ENCODE peak calls at places on chromosomes 3 and 15, in ten cellular contexts. One of them, this sample, is unnamed.

GRCh38 chr3:142279965-142280590 is 54.7 kb upstream of the GK5 start:
- DNase-seq in omental fat pad: no peak
- DNase-seq in HEK293T: peak; percentile 79
- DNase-seq in posterior cingulate gyrus: no peak
- DNase-seq in OCI-LY7: peak; percentile 85
- DNase-seq in tibial nerve: peak; percentile 22
- DNase-seq in GM12891: peak; percentile 45
- DNase-seq in NCI-H748 treated with DMSO at 0.1 percent for 48 hours: peak; percentile 32
- DNase-seq in mesothelial cell of epicardium: no peak
- DNase-seq in NCI-H345: peak; percentile 65
- DNase-seq in this sample: peak; percentile 32

GRCh38 chr3:17175187-17175839 is 290.6 kb downstream of the PLCL2 start:
- DNase-seq in NCI-H345: no peak
- DNase-seq in GM12891: no peak
- DNase-seq in OCI-LY7: no peak
- DNase-seq in HEK293T: no peak
- DNase-seq in posterior cingulate gyrus: no peak
- DNase-seq in mesothelial cell of epicardium: no peak
- DNase-seq in tibial nerve: no peak
- DNase-seq in NCI-H748 treated with DMSO at 0.1 percent for 48 hours: no peak
- DNase-seq in omental fat pad: no peak
- DNase-seq in this sample: no peak

GRCh38 chr3:20073683-20074082 is 33.4 kb downstream of the KAT2B start:
- DNase-seq in omental fat pad: no peak
- DNase-seq in NCI-H345: no peak
- DNase-seq in mesothelial cell of epicardium: no peak
- DNase-seq in GM12891: no peak
- DNase-seq in OCI-LY7: no peak
- DNase-seq in HEK293T: no peak
- DNase-seq in NCI-H748 treated with DMSO at 0.1 percent for 48 hours: no peak
- DNase-seq in posterior cingulate gyrus: no peak
- DNase-seq in tibial nerve: no peak
- DNase-seq in this sample: no peak

GRCh38 chr15:39127151-39127815 is 453.6 kb upstream of the THBS1 start:
- DNase-seq in HEK293T: no peak
- DNase-seq in NCI-H748 treated with DMSO at 0.1 percent for 48 hours: no peak
- DNase-seq in omental fat pad: no peak
- DNase-seq in OCI-LY7: no peak
- DNase-seq in GM12891: no peak
- DNase-seq in posterior cingulate gyrus: no peak
- DNase-seq in mesothelial cell of epicardium: no peak
- DNase-seq in tibial nerve: no peak
- DNase-seq in NCI-H345: no peak
- DNase-seq in this sample: no peak

GRCh38 chr3:177111541-177111949 is 85.7 kb downstream of the TBL1XR1 start:
- DNase-seq in tibial nerve: no peak
- DNase-seq in HEK293T: no peak
- DNase-seq in OCI-LY7: no peak
- DNase-seq in GM12891: no peak
- DNase-seq in posterior cingulate gyrus: no peak
- DNase-seq in NCI-H345: peak; percentile 16
- DNase-seq in omental fat pad: no peak
- DNase-seq in NCI-H748 treated with DMSO at 0.1 percent for 48 hours: no peak
- DNase-seq in mesothelial cell of epicardium: no peak
- DNase-seq in this sample: no peak

GRCh38 chr3:133206921-133207320 is 168.7 kb downstream of the TMEM108 start:
- DNase-seq in HEK293T: no peak
- DNase-seq in GM12891: no peak
- DNase-seq in mesothelial cell of epicardium: no peak
- DNase-seq in tibial nerve: no peak
- DNase-seq in NCI-H748 treated with DMSO at 0.1 percent for 48 hours: no peak
- DNase-seq in NCI-H345: no peak
- DNase-seq in omental fat pad: no peak
- DNase-seq in OCI-LY7: no peak
- DNase-seq in posterior cingulate gyrus: no peak
- DNase-seq in this sample: no peak

GRCh38 chr3:39812537-39812936 is 3.1 kb downstream of the MYRIP start:
- DNase-seq in tibial nerve: no peak
- DNase-seq in OCI-LY7: no peak
- DNase-seq in mesothelial cell of epicardium: no peak
- DNase-seq in omental fat pad: no peak
- DNase-seq in HEK293T: no peak
- DNase-seq in NCI-H748 treated with DMSO at 0.1 percent for 48 hours: peak; percentile 18
- DNase-seq in posterior cingulate gyrus: peak; percentile 38
- DNase-seq in GM12891: no peak
- DNase-seq in NCI-H345: peak; percentile 58
- DNase-seq in this sample: no peak

GRCh38 chr3:15291589-15292541 is 40.5 kb downstream of the SH3BP5 start:
- DNase-seq in OCI-LY7: peak; percentile 77
- DNase-seq in mesothelial cell of epicardium: no peak
- DNase-seq in tibial nerve: no peak
- DNase-seq in GM12891: peak; percentile 47
- DNase-seq in posterior cingulate gyrus: no peak
- DNase-seq in NCI-H748 treated with DMSO at 0.1 percent for 48 hours: no peak
- DNase-seq in NCI-H345: no peak
- DNase-seq in omental fat pad: no peak
- DNase-seq in HEK293T: no peak
- DNase-seq in this sample: no peak

GRCh38 chr15:40762919-40763800 is 708 bp upstream of the GCHFR start:
- DNase-seq in HEK293T: peak; percentile 57
- DNase-seq in tibial nerve: peak; percentile 48
- DNase-seq in mesothelial cell of epicardium: peak; percentile 75
- DNase-seq in GM12891: peak; percentile 43
- DNase-seq in NCI-H345: peak; percentile 54
- DNase-seq in OCI-LY7: no peak
- DNase-seq in posterior cingulate gyrus: no peak
- DNase-seq in omental fat pad: peak; percentile 76
- DNase-seq in NCI-H748 treated with DMSO at 0.1 percent for 48 hours: peak; percentile 63
- DNase-seq in this sample: no peak

GRCh38 chr15:90617171-90617570 is 87.4 kb downstream of the CRTC3 start:
- DNase-seq in mesothelial cell of epicardium: no peak
- DNase-seq in OCI-LY7: no peak
- DNase-seq in omental fat pad: no peak
- DNase-seq in tibial nerve: no peak
- DNase-seq in GM12891: no peak
- DNase-seq in NCI-H748 treated with DMSO at 0.1 percent for 48 hours: no peak
- DNase-seq in posterior cingulate gyrus: no peak
- DNase-seq in NCI-H345: no peak
- DNase-seq in HEK293T: no peak
- DNase-seq in this sample: no peak

GRCh38 chr3:87626471-87626995 is 350.1 kb upstream of the POU1F1 start:
- DNase-seq in OCI-LY7: no peak
- DNase-seq in mesothelial cell of epicardium: no peak
- DNase-seq in NCI-H748 treated with DMSO at 0.1 percent for 48 hours: no peak
- DNase-seq in HEK293T: no peak
- DNase-seq in tibial nerve: no peak
- DNase-seq in omental fat pad: no peak
- DNase-seq in posterior cingulate gyrus: no peak
- DNase-seq in NCI-H345: no peak
- DNase-seq in GM12891: no peak
- DNase-seq in this sample: no peak

GRCh38 chr3:13480340-13481318 is 523 bp downstream of the HDAC11 start:
- DNase-seq in GM12891: no peak
- DNase-seq in posterior cingulate gyrus: peak; percentile 45
- DNase-seq in mesothelial cell of epicardium: no peak
- DNase-seq in NCI-H345: no peak
- DNase-seq in tibial nerve: no peak
- DNase-seq in omental fat pad: no peak
- DNase-seq in NCI-H748 treated with DMSO at 0.1 percent for 48 hours: no peak
- DNase-seq in OCI-LY7: peak; percentile 14
- DNase-seq in HEK293T: no peak
- DNase-seq in this sample: no peak

GRCh38 chr3:21216598-21216997 is 534.4 kb downstream of the ZNF385D start:
- DNase-seq in tibial nerve: no peak
- DNase-seq in HEK293T: peak; percentile 9
- DNase-seq in NCI-H748 treated with DMSO at 0.1 percent for 48 hours: no peak
- DNase-seq in OCI-LY7: no peak
- DNase-seq in GM12891: no peak
- DNase-seq in posterior cingulate gyrus: no peak
- DNase-seq in mesothelial cell of epicardium: no peak
- DNase-seq in omental fat pad: no peak
- DNase-seq in NCI-H345: no peak
- DNase-seq in this sample: no peak

GRCh38 chr3:189903562-189904250 is 217.0 kb downstream of the P3H2 start:
- DNase-seq in mesothelial cell of epicardium: no peak
- DNase-seq in HEK293T: no peak
- DNase-seq in GM12891: no peak
- DNase-seq in posterior cingulate gyrus: no peak
- DNase-seq in NCI-H345: no peak
- DNase-seq in OCI-LY7: no peak
- DNase-seq in omental fat pad: no peak
- DNase-seq in tibial nerve: no peak
- DNase-seq in NCI-H748 treated with DMSO at 0.1 percent for 48 hours: no peak
- DNase-seq in this sample: no peak

GRCh38 chr3:114624676-114625181 is 330.9 kb downstream of the TIGIT start:
- DNase-seq in NCI-H748 treated with DMSO at 0.1 percent for 48 hours: no peak
- DNase-seq in OCI-LY7: no peak
- DNase-seq in tibial nerve: peak; percentile 89
- DNase-seq in HEK293T: peak; percentile 25
- DNase-seq in NCI-H345: no peak
- DNase-seq in GM12891: no peak
- DNase-seq in omental fat pad: peak; percentile 89
- DNase-seq in posterior cingulate gyrus: peak; percentile 65
- DNase-seq in mesothelial cell of epicardium: no peak
- DNase-seq in this sample: peak; percentile 49

GRCh38 chr15:68384451-68385239 is 47.3 kb downstream of the ITGA11 start:
- DNase-seq in mesothelial cell of epicardium: peak; percentile 29
- DNase-seq in posterior cingulate gyrus: no peak
- DNase-seq in OCI-LY7: no peak
- DNase-seq in omental fat pad: no peak
- DNase-seq in NCI-H748 treated with DMSO at 0.1 percent for 48 hours: no peak
- DNase-seq in HEK293T: no peak
- DNase-seq in tibial nerve: no peak
- DNase-seq in GM12891: no peak
- DNase-seq in NCI-H345: no peak
- DNase-seq in this sample: peak; percentile 27

GRCh38 chr15:68821190-68821897 is 649 bp upstream of the ANP32A start:
- DNase-seq in tibial nerve: no peak
- DNase-seq in OCI-LY7: peak; percentile 46
- DNase-seq in NCI-H748 treated with DMSO at 0.1 percent for 48 hours: peak; percentile 7
- DNase-seq in NCI-H345: no peak
- DNase-seq in HEK293T: no peak
- DNase-seq in omental fat pad: no peak
- DNase-seq in GM12891: no peak
- DNase-seq in posterior cingulate gyrus: no peak
- DNase-seq in mesothelial cell of epicardium: no peak
- DNase-seq in this sample: no peak

GRCh38 chr3:77096966-77097890 is 57.3 kb downstream of the ROBO2 start:
- DNase-seq in HEK293T: no peak
- DNase-seq in omental fat pad: no peak
- DNase-seq in OCI-LY7: no peak
- DNase-seq in NCI-H345: no peak
- DNase-seq in posterior cingulate gyrus: no peak
- DNase-seq in mesothelial cell of epicardium: no peak
- DNase-seq in NCI-H748 treated with DMSO at 0.1 percent for 48 hours: no peak
- DNase-seq in tibial nerve: no peak
- DNase-seq in GM12891: no peak
- DNase-seq in this sample: no peak

GRCh38 chr3:123025642-123026521 is 1.7 kb downstream of the SEMA5B start:
- DNase-seq in OCI-LY7: no peak
- DNase-seq in omental fat pad: no peak
- DNase-seq in NCI-H748 treated with DMSO at 0.1 percent for 48 hours: no peak
- DNase-seq in posterior cingulate gyrus: no peak
- DNase-seq in mesothelial cell of epicardium: peak; percentile 39
- DNase-seq in GM12891: no peak
- DNase-seq in tibial nerve: no peak
- DNase-seq in NCI-H345: no peak
- DNase-seq in HEK293T: no peak
- DNase-seq in this sample: no peak

GRCh38 chr15:84604804-84605203 is 4.0 kb downstream of the ZSCAN2 start:
- DNase-seq in NCI-H748 treated with DMSO at 0.1 percent for 48 hours: no peak
- DNase-seq in posterior cingulate gyrus: peak; percentile 49
- DNase-seq in mesothelial cell of epicardium: no peak
- DNase-seq in OCI-LY7: no peak
- DNase-seq in omental fat pad: no peak
- DNase-seq in HEK293T: no peak
- DNase-seq in tibial nerve: no peak
- DNase-seq in GM12891: no peak
- DNase-seq in NCI-H345: no peak
- DNase-seq in this sample: no peak

GRCh38 chr3:177827517-177828249 is 630.4 kb upstream of the TBL1XR1 start:
- DNase-seq in HEK293T: no peak
- DNase-seq in posterior cingulate gyrus: no peak
- DNase-seq in NCI-H345: no peak
- DNase-seq in OCI-LY7: no peak
- DNase-seq in NCI-H748 treated with DMSO at 0.1 percent for 48 hours: no peak
- DNase-seq in omental fat pad: no peak
- DNase-seq in mesothelial cell of epicardium: no peak
- DNase-seq in GM12891: no peak
- DNase-seq in tibial nerve: no peak
- DNase-seq in this sample: no peak

GRCh38 chr3:142211034-142211433 is 14.4 kb downstream of the GK5 start:
- DNase-seq in mesothelial cell of epicardium: no peak
- DNase-seq in OCI-LY7: peak; percentile 80
- DNase-seq in HEK293T: no peak
- DNase-seq in tibial nerve: no peak
- DNase-seq in omental fat pad: no peak
- DNase-seq in NCI-H345: no peak
- DNase-seq in posterior cingulate gyrus: no peak
- DNase-seq in GM12891: no peak
- DNase-seq in NCI-H748 treated with DMSO at 0.1 percent for 48 hours: no peak
- DNase-seq in this sample: no peak

GRCh38 chr3:134485075-134485536 is 679 bp downstream of the ANAPC13 start:
- DNase-seq in omental fat pad: no peak
- DNase-seq in mesothelial cell of epicardium: no peak
- DNase-seq in NCI-H748 treated with DMSO at 0.1 percent for 48 hours: no peak
- DNase-seq in GM12891: no peak
- DNase-seq in posterior cingulate gyrus: no peak
- DNase-seq in HEK293T: no peak
- DNase-seq in NCI-H345: no peak
- DNase-seq in tibial nerve: no peak
- DNase-seq in OCI-LY7: no peak
- DNase-seq in this sample: no peak

GRCh38 chr3:163315786-163316185 is 1762.5 kb downstream of the SI start:
- DNase-seq in GM12891: no peak
- DNase-seq in HEK293T: no peak
- DNase-seq in NCI-H345: no peak
- DNase-seq in NCI-H748 treated with DMSO at 0.1 percent for 48 hours: no peak
- DNase-seq in omental fat pad: no peak
- DNase-seq in OCI-LY7: no peak
- DNase-seq in tibial nerve: no peak
- DNase-seq in posterior cingulate gyrus: no peak
- DNase-seq in mesothelial cell of epicardium: no peak
- DNase-seq in this sample: no peak

GRCh38 chr3:177150970-177151627 is 46.2 kb downstream of the TBL1XR1 start:
- DNase-seq in NCI-H748 treated with DMSO at 0.1 percent for 48 hours: no peak
- DNase-seq in HEK293T: no peak
- DNase-seq in mesothelial cell of epicardium: no peak
- DNase-seq in GM12891: no peak
- DNase-seq in tibial nerve: no peak
- DNase-seq in NCI-H345: peak; percentile 61
- DNase-seq in posterior cingulate gyrus: no peak
- DNase-seq in omental fat pad: no peak
- DNase-seq in OCI-LY7: no peak
- DNase-seq in this sample: no peak

GRCh38 chr3:194773216-194773615 is 87.5 kb downstream of the FAM43A start:
- DNase-seq in NCI-H748 treated with DMSO at 0.1 percent for 48 hours: no peak
- DNase-seq in tibial nerve: no peak
- DNase-seq in mesothelial cell of epicardium: no peak
- DNase-seq in posterior cingulate gyrus: no peak
- DNase-seq in NCI-H345: no peak
- DNase-seq in HEK293T: no peak
- DNase-seq in OCI-LY7: no peak
- DNase-seq in GM12891: no peak
- DNase-seq in omental fat pad: no peak
- DNase-seq in this sample: no peak

GRCh38 chr15:90097475-90097874 is 4.8 kb downstream of the IDH2 start:
- DNase-seq in OCI-LY7: peak; percentile 89
- DNase-seq in posterior cingulate gyrus: no peak
- DNase-seq in HEK293T: no peak
- DNase-seq in mesothelial cell of epicardium: no peak
- DNase-seq in GM12891: no peak
- DNase-seq in omental fat pad: no peak
- DNase-seq in NCI-H748 treated with DMSO at 0.1 percent for 48 hours: no peak
- DNase-seq in tibial nerve: no peak
- DNase-seq in NCI-H345: no peak
- DNase-seq in this sample: no peak

GRCh38 chr3:134366928-134367352 is 7.3 kb downstream of the AMOTL2 start:
- DNase-seq in posterior cingulate gyrus: peak; percentile 80
- DNase-seq in GM12891: no peak
- DNase-seq in OCI-LY7: no peak
- DNase-seq in HEK293T: no peak
- DNase-seq in NCI-H345: no peak
- DNase-seq in mesothelial cell of epicardium: no peak
- DNase-seq in tibial nerve: peak; percentile 61
- DNase-seq in omental fat pad: no peak
- DNase-seq in NCI-H748 treated with DMSO at 0.1 percent for 48 hours: no peak
- DNase-seq in this sample: no peak